ENCODE peak calls at places on chromosome 4, in nine cellular contexts. A is mesenchymal stem cell; N is naive thymus-derived CD4-positive, alpha-beta T cell; P is kidney; G is BJ; S is AG04450; B is uterus; U is cardiac fibroblast; Z is tibial nerve. M is an unnamed sample.

GRCh38 chr4:65508169-65508568 is 162.1 kb downstream of the EPHA5 start:
- DNase-seq in A (peak), G (peak), P (no peak), B (no peak), N (no peak), Z (no peak), S (peak), U (peak), M (peak)

GRCh38 chr4:8101796-8102355 is 56.7 kb downstream of the ABLIM2 start:
- DNase-seq in U (no peak), N (no peak), Z (no peak), B (no peak), G (no peak), S (no peak), A (no peak), P (peak), M (no peak)

GRCh38 chr4:136484996-136485395 is 1047.3 kb downstream of the PCDH18 start:
- DNase-seq in S (no peak), U (no peak), Z (no peak), N (no peak), A (no peak), B (no peak), G (no peak), P (no peak), M (no peak)

GRCh38 chr4:106062452-106062875 is 167.2 kb downstream of the NPNT start:
- DNase-seq in A (peak), U (peak), N (no peak), S (peak), Z (no peak), P (no peak), G (no peak), B (no peak), M (peak)

GRCh38 chr4:85720736-85721135 is 245.8 kb downstream of the ARHGAP24 start:
- DNase-seq in U (peak), Z (no peak), P (no peak), G (no peak), S (no peak), A (peak), B (no peak), N (no peak), M (no peak)

GRCh38 chr4:103424853-103425252 is 226.7 kb upstream of the CENPE start:
- DNase-seq in A (peak), N (no peak), Z (no peak), G (no peak), U (no peak), S (no peak), P (no peak), B (no peak), M (no peak)

GRCh38 chr4:182429896-182430295 is 186.7 kb downstream of the TENM3 start:
- DNase-seq in N (no peak), B (no peak), U (no peak), Z (no peak), P (no peak), G (no peak), A (no peak), S (no peak), M (no peak)

GRCh38 chr4:89121711-89122387 is 10.5 kb downstream of the TIGD2 start:
- DNase-seq in S (no peak), P (no peak), G (no peak), Z (no peak), U (no peak), N (no peak), B (no peak), A (peak), M (no peak)

GRCh38 chr4:121822796-121823504 is 733 bp downstream of the CCNA2 start:
- DNase-seq in N (no peak), A (peak), U (peak), G (no peak), Z (no peak), B (peak), S (no peak), P (no peak), M (no peak)

DNA sequence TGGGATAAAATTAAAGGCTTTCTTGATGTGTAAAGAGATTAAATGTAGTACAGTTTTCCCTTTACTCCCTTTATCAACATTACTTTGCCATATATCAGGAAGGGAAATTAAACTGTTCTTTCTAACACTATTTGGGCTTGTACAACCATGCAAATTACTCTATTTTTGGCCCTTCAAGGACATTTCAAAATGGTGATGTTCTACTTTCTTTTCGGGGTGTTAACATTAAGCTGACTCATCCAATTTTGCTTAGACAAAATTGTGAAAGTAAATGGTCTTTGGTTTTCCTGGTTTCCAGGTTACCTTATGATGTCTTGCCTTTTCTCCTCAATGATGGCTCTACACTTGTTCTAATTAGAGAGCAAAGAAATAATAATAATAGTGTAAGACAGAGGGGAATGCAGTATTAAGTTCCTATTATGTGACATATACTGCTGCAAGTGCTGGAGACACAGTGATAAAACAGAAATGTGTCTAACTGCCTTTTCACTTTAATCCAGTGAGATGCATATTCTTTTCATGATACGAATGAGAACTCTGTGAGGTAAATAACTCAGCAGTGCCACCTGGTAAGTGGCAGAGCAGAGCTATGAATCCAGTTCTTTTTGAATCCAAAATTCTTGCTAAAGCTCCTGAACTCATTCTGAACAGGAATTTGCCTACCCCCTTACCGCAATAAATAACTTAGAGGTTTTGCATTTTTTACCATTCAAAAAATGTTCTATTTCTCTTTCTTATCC is 35.7 kb upstream of the PDE5A start:
- DNase-seq in S (no peak), N (no peak), A (peak), P (no peak), G (no peak), U (no peak), B (no peak), Z (no peak), M (no peak)
- H3K4me3 ChIP-seq in S (no peak), N (no peak), A (no peak), P (no peak), G (no peak), U (no peak), B (no peak), Z (no peak), M (no peak)

DNA sequence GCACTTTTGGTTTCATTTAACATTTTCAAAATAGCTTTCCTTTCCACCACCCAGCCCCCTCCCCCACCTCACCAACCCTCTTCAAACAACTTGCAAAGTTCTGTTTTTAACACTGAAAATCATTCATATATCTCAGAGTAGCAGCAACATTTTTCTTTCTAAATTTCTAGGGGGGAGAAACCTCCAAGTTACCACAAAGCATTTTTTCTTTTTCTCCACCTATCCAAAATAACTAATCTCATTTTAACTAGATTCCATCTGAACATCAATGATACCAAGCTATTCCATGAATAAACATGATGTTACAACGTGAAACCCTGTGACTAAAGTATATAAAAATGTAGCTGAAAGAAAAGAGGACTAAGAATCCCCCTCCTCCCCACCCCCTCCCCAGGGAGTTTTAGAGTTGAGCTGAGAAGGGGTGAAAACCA is 5.3 kb downstream of the LDB2 start:
- DNase-seq in N (no peak), U (peak), A (peak), Z (no peak), S (no peak), P (no peak), B (no peak), G (no peak), M (no peak)
- H3K4me3 ChIP-seq in N (no peak), U (no peak), A (no peak), Z (no peak), S (peak), P (no peak), B (peak), G (peak), M (peak)

GRCh38 chr4:150581611-150582010 is 340 bp upstream of the MAB21L2 start:
- DNase-seq in P (no peak), N (no peak), G (no peak), S (peak), Z (no peak), A (peak), U (peak), B (no peak), M (peak)
- H3K4me3 ChIP-seq in P (no peak), N (no peak), G (no peak), S (peak), Z (peak), A (peak), U (peak), B (no peak), M (peak)

GRCh38 chr4:53705972-53706371 is 114.7 kb upstream of the LNX1 start:
- DNase-seq in S (no peak), Z (no peak), P (no peak), A (no peak), G (no peak), B (no peak), N (no peak), U (no peak), M (no peak)

GRCh38 chr4:53704329-53704728 is 113.0 kb upstream of the LNX1 start:
- DNase-seq in A (no peak), B (no peak), P (no peak), U (no peak), G (no peak), N (no peak), Z (no peak), S (no peak), M (no peak)

GRCh38 chr4:53703267-53703655 is 112.0 kb upstream of the LNX1 start:
- DNase-seq in A (no peak), Z (no peak), G (no peak), B (no peak), U (no peak), S (no peak), N (no peak), P (no peak), M (no peak)

GRCh38 chr4:53705151-53705764 is 114.0 kb upstream of the LNX1 start:
- DNase-seq in G (no peak), U (no peak), Z (no peak), B (no peak), P (no peak), S (no peak), A (no peak), N (no peak), M (no peak)

DNA sequence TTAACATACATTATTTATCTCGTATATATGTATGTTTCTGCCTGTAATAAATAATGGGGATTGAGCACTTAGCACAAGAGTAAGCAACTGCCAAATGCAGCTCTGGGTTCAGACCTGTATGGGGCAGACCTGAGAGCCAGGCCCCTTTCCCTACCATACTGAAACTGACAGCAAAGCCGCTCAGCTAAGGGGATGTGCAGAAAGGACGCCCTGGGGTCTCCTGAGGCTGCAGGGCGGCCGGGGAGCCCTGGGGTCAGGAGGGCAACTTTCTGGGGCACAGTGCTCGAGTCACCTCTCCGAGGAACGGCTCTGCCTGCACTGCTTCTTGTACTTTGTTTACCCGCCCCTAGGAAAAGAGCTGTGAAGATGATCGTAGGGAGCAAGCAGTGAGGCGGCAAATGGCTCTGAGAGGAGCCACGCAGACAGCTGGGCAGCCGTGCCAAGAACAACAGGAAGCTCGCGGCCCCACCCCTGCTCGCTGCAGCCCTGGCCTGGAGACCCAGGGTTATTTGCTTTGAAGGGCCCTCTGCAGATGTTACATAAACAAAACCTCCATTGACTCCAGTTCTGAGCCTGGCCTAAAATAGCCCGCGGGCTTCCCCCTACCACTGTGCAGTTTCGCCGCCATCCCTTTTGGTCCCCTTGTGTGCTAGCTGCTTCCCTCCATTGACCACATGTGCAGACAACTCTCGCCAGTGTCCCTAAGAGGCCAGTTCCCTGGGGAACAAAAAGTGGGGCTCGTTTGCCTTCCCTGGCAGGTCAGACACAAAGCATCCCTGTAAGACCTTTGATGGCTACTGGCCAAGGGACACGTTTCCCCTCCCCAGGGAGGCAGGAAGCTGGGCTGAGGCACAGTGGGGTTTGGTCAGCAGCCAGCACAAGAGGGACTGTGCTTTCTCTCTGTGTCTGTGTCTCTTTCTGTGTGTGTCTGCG is 111.3 kb upstream of the LNX1 start:
- DNase-seq in B (peak), U (peak), N (no peak), Z (peak), S (no peak), G (peak), A (peak), P (peak), M (no peak)
- H3K4me3 ChIP-seq in B (no peak), U (peak), N (no peak), Z (peak), S (peak), G (no peak), A (no peak), P (peak), M (no peak)

DNA sequence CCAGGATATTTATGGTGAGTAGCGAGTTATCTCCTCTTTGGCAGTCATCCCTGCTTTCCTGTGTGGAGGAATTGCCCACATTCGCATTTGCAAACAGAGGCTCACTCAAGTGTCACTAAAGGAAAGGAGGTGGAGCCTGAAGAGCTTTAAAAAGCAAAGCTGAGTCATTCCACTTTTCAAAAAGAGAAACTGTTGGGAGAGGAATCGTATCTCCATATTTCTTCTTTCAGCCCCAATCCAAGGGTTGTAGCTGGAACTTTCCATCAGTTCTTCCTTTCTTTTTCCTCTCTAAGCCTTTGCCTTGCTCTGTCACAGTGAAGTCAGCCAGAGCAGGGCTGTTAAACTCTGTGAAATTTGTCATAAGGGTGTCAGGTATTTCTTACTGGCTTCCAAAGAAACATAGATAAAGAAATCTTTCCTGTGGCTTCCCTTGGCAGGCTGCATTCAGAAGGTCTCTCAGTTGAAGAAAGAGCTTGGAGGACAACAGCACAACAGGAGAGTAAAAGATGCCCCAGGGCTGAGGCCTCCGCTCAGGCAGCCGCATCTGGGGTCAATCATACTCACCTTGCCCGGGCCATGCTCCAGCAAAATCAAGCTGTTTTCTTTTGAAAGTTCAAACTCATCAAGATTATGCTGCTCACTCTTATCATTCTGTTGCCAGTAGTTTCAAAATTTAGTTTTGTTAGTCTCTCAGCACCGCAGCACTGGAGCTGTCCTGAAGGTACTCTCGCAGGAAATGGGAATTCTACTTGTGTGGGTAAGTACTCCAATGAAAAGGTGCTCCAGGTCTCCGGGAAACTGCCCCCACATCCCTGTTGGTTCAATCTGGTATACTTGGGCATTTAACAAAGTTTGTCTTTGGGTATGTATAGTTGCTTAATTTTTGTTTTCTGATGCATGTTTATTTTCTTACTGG is at the start of gene EGF:
- DNase-seq in N (no peak), P (no peak), A (peak), B (peak), G (no peak), Z (no peak), U (peak), S (no peak), M (peak)
- H3K4me3 ChIP-seq in N (no peak), P (peak), A (no peak), B (no peak), G (no peak), Z (no peak), U (no peak), S (no peak), M (peak)

GRCh38 chr4:26786916-26787315 is 73.7 kb upstream of the STIM2 start:
- DNase-seq in B (no peak), A (no peak), S (no peak), U (no peak), G (no peak), Z (no peak), N (no peak), P (no peak), M (no peak)

GRCh38 chr4:26788341-26788733 is 72.3 kb upstream of the STIM2 start:
- DNase-seq in Z (no peak), U (no peak), B (no peak), A (no peak), S (no peak), G (no peak), P (no peak), N (no peak), M (no peak)

GRCh38 chr4:26789208-26789607 is 71.4 kb upstream of the STIM2 start:
- DNase-seq in G (no peak), P (no peak), U (no peak), Z (no peak), N (no peak), B (no peak), A (no peak), S (no peak), M (no peak)

GRCh38 chr4:26785766-26786165 is 74.9 kb upstream of the STIM2 start:
- DNase-seq in Z (no peak), U (no peak), B (no peak), G (no peak), P (no peak), A (no peak), N (no peak), S (no peak), M (no peak)

GRCh38 chr4:26787461-26788340 is 72.9 kb upstream of the STIM2 start:
- DNase-seq in U (peak), S (no peak), B (peak), A (peak), Z (no peak), N (peak), P (no peak), G (no peak), M (peak)
- H3K4me3 ChIP-seq in U (no peak), S (no peak), B (no peak), A (no peak), Z (no peak), N (no peak), P (no peak), G (no peak), M (no peak)

DNA sequence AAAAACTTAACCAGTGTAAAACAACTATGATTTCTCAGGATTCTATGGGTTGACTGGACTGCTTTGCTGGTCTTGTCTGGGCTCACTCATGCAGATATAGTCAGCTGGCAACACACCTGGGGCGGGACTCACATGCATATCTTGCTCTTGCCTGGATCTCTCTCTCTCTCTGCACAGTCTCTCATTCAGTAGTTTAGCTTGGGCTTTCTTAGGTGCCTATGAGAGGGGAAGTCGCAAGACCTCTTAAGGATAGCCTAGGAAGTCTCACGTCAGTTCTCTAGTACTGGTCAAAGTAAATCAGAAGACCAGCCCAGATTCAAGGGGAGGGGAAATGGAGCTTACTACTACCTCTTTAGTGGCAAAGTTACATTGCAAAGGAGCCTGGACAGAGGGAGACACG is 2.0 kb downstream of the COPS4 start:
- DNase-seq in U (no peak), S (no peak), B (no peak), A (no peak), N (no peak), P (no peak), Z (no peak), G (no peak), M (no peak)
- H3K4me3 ChIP-seq in U (no peak), S (no peak), B (no peak), A (no peak), N (no peak), P (no peak), Z (no peak), G (peak), M (no peak)

DNA sequence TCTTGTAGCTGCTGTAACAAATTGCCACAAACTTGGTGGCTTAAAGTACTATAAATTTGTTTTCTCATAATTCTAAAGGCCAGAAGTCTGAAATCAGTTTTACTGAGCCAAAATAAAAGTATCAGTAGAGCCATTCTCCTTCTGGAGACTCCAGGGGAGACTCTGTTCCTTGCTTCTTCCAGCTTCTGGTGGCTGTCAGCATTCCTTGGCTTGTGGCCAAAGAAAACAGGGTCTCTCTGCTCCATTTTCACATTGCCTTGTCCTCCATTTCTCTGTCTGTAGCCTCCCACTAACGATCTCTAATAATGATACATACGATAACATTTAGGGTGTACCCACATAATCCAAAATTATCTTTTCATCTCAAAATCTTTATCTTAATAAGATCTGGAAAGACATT is 200.4 kb downstream of the MAB21L2 start:
- DNase-seq in U (peak), N (no peak), Z (no peak), A (peak), G (no peak), P (no peak), S (no peak), B (no peak), M (peak)
- H3K4me3 ChIP-seq in U (no peak), N (no peak), Z (no peak), A (no peak), G (no peak), P (no peak), S (no peak), B (no peak), M (no peak)

GRCh38 chr4:153546273-153546672 is 80.1 kb downstream of the TMEM131L start:
- DNase-seq in S (no peak), P (no peak), B (no peak), U (no peak), N (no peak), A (no peak), G (no peak), Z (no peak), M (no peak)
- H3K4me3 ChIP-seq in S (no peak), P (no peak), B (no peak), U (no peak), N (no peak), A (no peak), G (no peak), Z (no peak), M (no peak)